ENCODE peak calls at places on chromosomes 6 and 20, in four cellular contexts. D is pancreas, E is GM23248, J is ureter. C is an unnamed sample.

GRCh38 chr6:12751694-12752304 is 35.2 kb downstream of the PHACTR1 start:
- DNase-seq in D (peak; percentile 47), J (no peak), E (peak; percentile 69), C (peak; percentile 2)

GRCh38 chr6:113055086-113055485 is 708.0 kb downstream of the RFPL4B start:
- DNase-seq in J (no peak), E (no peak), D (no peak), C (no peak)

GRCh38 chr6:122845916-122846632 is 57.0 kb downstream of the SMPDL3A start:
- DNase-seq in J (no peak), E (peak; percentile 58), D (no peak), C (no peak)

GRCh38 chr20:61868466-61869090 is 197.1 kb downstream of the TAF4 start:
- DNase-seq in D (peak; percentile 34), J (no peak), E (no peak), C (no peak)

GRCh38 chr6:35047265-35048011 is 93.7 kb downstream of the TCP11 start:
- DNase-seq in E (peak; percentile 84), J (no peak), D (no peak), C (peak; percentile 49)

GRCh38 chr6:64062960-64063683 is 427.5 kb downstream of the PHF3 start:
- DNase-seq in E (peak; percentile 22), D (no peak), J (no peak), C (no peak)

GRCh38 chr20:25076731-25077609 is 5.0 kb downstream of the VSX1 start:
- DNase-seq in E (peak; percentile 60), D (no peak), J (no peak), C (no peak)

GRCh38 chr6:147063469-147064031 is 140.7 kb upstream of the STXBP5 start:
- DNase-seq in D (no peak), E (peak; percentile 76), J (no peak), C (no peak)

GRCh38 chr6:50826037-50826761 is 7.5 kb downstream of the TFAP2B start:
- DNase-seq in J (no peak), D (no peak), E (no peak), C (no peak)

GRCh38 chr6:99850841-99851240 is 143.2 kb downstream of the MCHR2 start:
- DNase-seq in E (no peak), D (no peak), J (no peak), C (no peak)

GRCh38 chr20:8464368-8464767 is 332.3 kb downstream of the PLCB1 start:
- DNase-seq in E (no peak), D (no peak), J (no peak), C (no peak)

GRCh38 chr20:53099851-53100250 is 127.7 kb downstream of the TSHZ2 start:
- DNase-seq in E (peak; percentile 67), J (no peak), D (no peak), C (no peak)

GRCh38 chr6:72963946-72964345 is 261.4 kb downstream of the KHDC1L start:
- DNase-seq in D (no peak), J (no peak), E (peak; percentile 31), C (no peak)

GRCh38 chr6:49913656-49914055 is 47.3 kb upstream of the CRISP1 start:
- DNase-seq in E (no peak), D (no peak), J (no peak), C (no peak)

GRCh38 chr6:15299430-15300131 is 53.7 kb downstream of the JARID2 start:
- DNase-seq in E (peak; percentile 48), D (no peak), J (no peak), C (no peak)

GRCh38 chr6:33276864-33277662 is at the start of gene B3GALT4:
- DNase-seq in D (peak; percentile 85), E (peak; percentile 87), J (peak; percentile 90), C (no peak)

GRCh38 chr20:11057624-11058023 is 383.8 kb upstream of the JAG1 start:
- DNase-seq in J (no peak), E (peak; percentile 4), D (no peak), C (no peak)

GRCh38 chr20:20227013-20227571 is 140.8 kb upstream of the INSM1 start:
- DNase-seq in J (no peak), D (no peak), E (peak; percentile 9), C (no peak)

GRCh38 chr20:38387953-38388352 is 41.7 kb downstream of the LBP start:
- DNase-seq in D (no peak), J (no peak), E (no peak), C (no peak)